ENCODE peak calls at places on chromosomes 5 and 9, in ten cellular contexts. N is AG08396, E is sigmoid colon, J is hepatocyte, V is ecto neural progenitor cell, W is neuronal stem cell, Y is glutamatergic neuron, Z is A549, U is hypothalamus, P is gastrocnemius medialis. T is an unnamed sample.

GRCh38 chr9:127537792-127538191 is 74.3 kb upstream of the STXBP1 start:
- DNase-seq in N (no peak), E (no peak), J (no peak), V (no peak), W (no peak), Y (no peak), Z (no peak), U (no peak), P (no peak), T (no peak)

GRCh38 chr9:114681594-114682332 is at the start of gene TEX48:
- DNase-seq in N (peak), E (peak), J (peak), V (peak), W (peak), Y (peak), Z (peak), U (peak), P (no peak), T (peak)

GRCh38 chr9:136686794-136687711 is at the start of gene AGPAT2:
- DNase-seq in N (peak), E (peak), J (peak), V (no peak), W (no peak), Y (peak), Z (peak), U (peak), P (peak), T (no peak)

GRCh38 chr9:33450747-33451146 is 3.4 kb upstream of the AQP3 start:
- DNase-seq in N (no peak), E (no peak), J (no peak), V (no peak), W (no peak), Y (no peak), Z (no peak), U (no peak), P (no peak), T (no peak)

GRCh38 chr5:66565878-66566277 is 30.3 kb upstream of the MAST4 start:
- DNase-seq in N (no peak), E (no peak), J (no peak), V (no peak), W (no peak), Y (no peak), Z (no peak), U (no peak), P (no peak), T (no peak)

GRCh38 chr5:32254987-32255900 is 57.5 kb downstream of the MTMR12 start:
- DNase-seq in N (peak), E (no peak), J (no peak), V (no peak), W (no peak), Y (no peak), Z (no peak), U (no peak), P (no peak), T (no peak)

GRCh38 chr5:134139377-134139851 is 24.9 kb downstream of the TCF7 start:
- DNase-seq in N (no peak), E (peak), J (no peak), V (no peak), W (no peak), Y (no peak), Z (no peak), U (no peak), P (no peak), T (no peak)

GRCh38 chr9:70303268-70303667 is 44.5 kb downstream of the SMC5 start:
- DNase-seq in N (no peak), E (no peak), J (no peak), V (no peak), W (no peak), Y (no peak), Z (no peak), U (no peak), P (no peak), T (no peak)

GRCh38 chr9:89526667-89527066 is 28.8 kb upstream of the SEMA4D start:
- DNase-seq in N (no peak), E (no peak), J (no peak), V (no peak), W (no peak), Y (no peak), Z (no peak), U (no peak), P (no peak), T (no peak)

GRCh38 chr9:113343732-113344231 is 3.7 kb upstream of the WDR31 start:
- DNase-seq in N (peak), E (peak), J (peak), V (no peak), W (no peak), Y (no peak), Z (no peak), U (peak), P (peak), T (peak)

GRCh38 chr9:121484659-121485446 is 14.8 kb downstream of the GGTA1 start:
- DNase-seq in N (no peak), E (no peak), J (no peak), V (peak), W (no peak), Y (no peak), Z (no peak), U (no peak), P (no peak), T (no peak)

GRCh38 chr5:178808886-178809285 is 50.9 kb upstream of the ZNF354B start:
- DNase-seq in N (no peak), E (no peak), J (no peak), V (no peak), W (no peak), Y (no peak), Z (no peak), U (no peak), P (no peak), T (no peak)

GRCh38 chr5:12794476-12795332 is 890.5 kb upstream of the CTNND2 start:
- DNase-seq in N (no peak), E (no peak), J (no peak), V (no peak), W (no peak), Y (no peak), Z (no peak), U (no peak), P (no peak), T (no peak)

GRCh38 chr5:162187371-162187770 is 119.8 kb downstream of the GABRG2 start:
- DNase-seq in N (no peak), E (no peak), J (no peak), V (no peak), W (no peak), Y (no peak), Z (no peak), U (no peak), P (no peak), T (no peak)

GRCh38 chr5:132526290-132526973 is 16.9 kb downstream of the IL5 start:
- DNase-seq in N (peak), E (no peak), J (peak), V (peak), W (peak), Y (no peak), Z (peak), U (no peak), P (no peak), T (peak)

GRCh38 chr9:20284601-20285289 is 337.6 kb downstream of the MLLT3 start:
- DNase-seq in N (no peak), E (no peak), J (no peak), V (no peak), W (no peak), Y (no peak), Z (no peak), U (no peak), P (no peak), T (no peak)

GRCh38 chr5:74361406-74362358 is 278.8 kb downstream of the ENC1 start:
- DNase-seq in N (no peak), E (no peak), J (peak), V (peak), W (no peak), Y (no peak), Z (no peak), U (no peak), P (no peak), T (peak)

GRCh38 chr5:156617426-156617825 is 232.7 kb upstream of the PPP1R2B start:
- DNase-seq in N (no peak), E (no peak), J (no peak), V (no peak), W (no peak), Y (no peak), Z (no peak), U (no peak), P (no peak), T (no peak)

GRCh38 chr5:56829137-56829536 is 13.8 kb downstream of the MAP3K1 start:
- DNase-seq in N (no peak), E (no peak), J (no peak), V (no peak), W (no peak), Y (no peak), Z (no peak), U (no peak), P (no peak), T (no peak)

GRCh38 chr5:138918680-138919079 is 43.5 kb upstream of the LRRTM2 start:
- DNase-seq in N (no peak), E (no peak), J (no peak), V (no peak), W (no peak), Y (no peak), Z (no peak), U (no peak), P (no peak), T (no peak)

GRCh38 chr9:124860582-124861341 is 995 bp downstream of the RPL35 start:
- DNase-seq in N (no peak), E (no peak), J (no peak), V (no peak), W (no peak), Y (no peak), Z (no peak), U (no peak), P (no peak), T (no peak)

GRCh38 chr5:85293139-85293785 is 908.6 kb upstream of the EDIL3 start:
- DNase-seq in N (no peak), E (no peak), J (peak), V (no peak), W (no peak), Y (no peak), Z (no peak), U (no peak), P (no peak), T (peak)

GRCh38 chr5:169127431-169127830 is 173.5 kb downstream of the SLIT3 start:
- DNase-seq in N (no peak), E (no peak), J (no peak), V (no peak), W (no peak), Y (no peak), Z (no peak), U (no peak), P (no peak), T (no peak)

GRCh38 chr9:95494416-95495371 is 22.1 kb downstream of the PTCH1 start:
- DNase-seq in N (peak), E (peak), J (peak), V (no peak), W (no peak), Y (peak), Z (no peak), U (peak), P (no peak), T (no peak)

GRCh38 chr5:10856646-10857332 is 95.8 kb upstream of the DAP start:
- DNase-seq in N (peak), E (no peak), J (peak), V (peak), W (peak), Y (peak), Z (peak), U (peak), P (no peak), T (peak)

GRCh38 chr5:73591102-73591695 is 25.7 kb downstream of the UTP15 start:
- DNase-seq in N (peak), E (no peak), J (peak), V (no peak), W (peak), Y (no peak), Z (peak), U (no peak), P (peak), T (peak)

GRCh38 chr5:124040799-124041198 is 528.8 kb downstream of the CSNK1G3 start:
- DNase-seq in N (no peak), E (no peak), J (no peak), V (no peak), W (no peak), Y (no peak), Z (no peak), U (no peak), P (no peak), T (no peak)

GRCh38 chr5:152622628-152623027 is 217.5 kb upstream of the NMUR2 start:
- DNase-seq in N (no peak), E (no peak), J (no peak), V (no peak), W (no peak), Y (no peak), Z (no peak), U (no peak), P (no peak), T (no peak)

GRCh38 chr5:127696688-127697087 is 6.5 kb upstream of the CCDC192 start:
- DNase-seq in N (peak), E (no peak), J (no peak), V (no peak), W (no peak), Y (no peak), Z (no peak), U (no peak), P (no peak), T (no peak)

GRCh38 chr5:104412649-104413240 is 850.2 kb upstream of the NUDT12 start:
- DNase-seq in N (no peak), E (no peak), J (peak), V (peak), W (peak), Y (peak), Z (peak), U (no peak), P (no peak), T (peak)

GRCh38 chr5:107548477-107548876 is 122.3 kb downstream of the EFNA5 start:
- DNase-seq in N (no peak), E (no peak), J (no peak), V (no peak), W (no peak), Y (no peak), Z (no peak), U (no peak), P (no peak), T (no peak)

GRCh38 chr5:95641803-95642220 is 4.8 kb upstream of the RFESD start:
- DNase-seq in N (no peak), E (no peak), J (peak), V (no peak), W (no peak), Y (no peak), Z (no peak), U (no peak), P (peak), T (peak)

GRCh38 chr5:142920888-142921612 is 150.9 kb downstream of the ARHGAP26 start:
- DNase-seq in N (no peak), E (no peak), J (no peak), V (no peak), W (no peak), Y (no peak), Z (no peak), U (no peak), P (no peak), T (peak)

GRCh38 chr9:127509955-127510299 is 58.6 kb downstream of the LRSAM1 start:
- DNase-seq in N (no peak), E (no peak), J (no peak), V (no peak), W (no peak), Y (no peak), Z (no peak), U (no peak), P (no peak), T (no peak)

GRCh38 chr9:75198436-75198835 is 110.1 kb downstream of the OSTF1 start:
- DNase-seq in N (no peak), E (no peak), J (no peak), V (no peak), W (no peak), Y (peak), Z (no peak), U (no peak), P (no peak), T (no peak)

GRCh38 chr5:142016576-142016975 is 3.7 kb upstream of the GNPDA1 start:
- DNase-seq in N (no peak), E (no peak), J (no peak), V (no peak), W (no peak), Y (no peak), Z (no peak), U (no peak), P (no peak), T (no peak)

GRCh38 chr5:160269017-160269416 is 39.7 kb downstream of the FABP6 start:
- DNase-seq in N (peak), E (peak), J (peak), V (no peak), W (no peak), Y (no peak), Z (no peak), U (peak), P (peak), T (no peak)

GRCh38 chr9:110048473-110048975 is 159.4 kb downstream of the C9orf152 start:
- DNase-seq in N (peak), E (peak), J (peak), V (peak), W (peak), Y (peak), Z (peak), U (peak), P (peak), T (no peak)